ENCODE peak calls at places on chromosomes 16 and 17, in eight cellular contexts. One of them, this sample, is unnamed.

GRCh38 chr16:19169081-19169639 is 1.1 kb downstream of the SYT17 start:
- DNase-seq in CD8-positive, alpha-beta T cell: no peak
- DNase-seq in neural progenitor cell: no peak
- DNase-seq in CD8-positive, alpha-beta memory T cell: no peak
- DNase-seq in uterus: no peak
- DNase-seq in ovary: no peak
- DNase-seq in mesendoderm: no peak
- DNase-seq in astrocyte of the spinal cord: no peak
- DNase-seq in this sample: no peak

GRCh38 chr17:47733047-47733413 is at the start of gene TBX21:
- DNase-seq in CD8-positive, alpha-beta T cell: peak
- DNase-seq in neural progenitor cell: peak
- DNase-seq in CD8-positive, alpha-beta memory T cell: peak
- DNase-seq in uterus: peak
- DNase-seq in ovary: no peak
- DNase-seq in mesendoderm: peak
- DNase-seq in astrocyte of the spinal cord: no peak
- DNase-seq in this sample: peak

GRCh38 chr16:83272201-83272600 is 535.6 kb upstream of the HSBP1 start:
- DNase-seq in CD8-positive, alpha-beta T cell: no peak
- DNase-seq in neural progenitor cell: no peak
- DNase-seq in CD8-positive, alpha-beta memory T cell: no peak
- DNase-seq in uterus: no peak
- DNase-seq in ovary: no peak
- DNase-seq in mesendoderm: no peak
- DNase-seq in astrocyte of the spinal cord: no peak
- DNase-seq in this sample: no peak

GRCh38 chr17:77738666-77739531 is 219.6 kb upstream of the TNRC6C start:
- DNase-seq in CD8-positive, alpha-beta T cell: no peak
- DNase-seq in neural progenitor cell: no peak
- DNase-seq in CD8-positive, alpha-beta memory T cell: no peak
- DNase-seq in uterus: no peak
- DNase-seq in ovary: no peak
- DNase-seq in mesendoderm: no peak
- DNase-seq in astrocyte of the spinal cord: no peak
- DNase-seq in this sample: no peak

GRCh38 chr17:29243792-29244191 is 2.9 kb upstream of the CRYBA1 start:
- DNase-seq in CD8-positive, alpha-beta T cell: no peak
- DNase-seq in neural progenitor cell: peak
- DNase-seq in CD8-positive, alpha-beta memory T cell: no peak
- DNase-seq in uterus: no peak
- DNase-seq in ovary: no peak
- DNase-seq in mesendoderm: peak
- DNase-seq in astrocyte of the spinal cord: no peak
- DNase-seq in this sample: no peak

GRCh38 chr16:57591086-57591869 is 37.2 kb upstream of the ADGRG1 start:
- DNase-seq in CD8-positive, alpha-beta T cell: peak
- DNase-seq in neural progenitor cell: peak
- DNase-seq in CD8-positive, alpha-beta memory T cell: no peak
- DNase-seq in uterus: peak
- DNase-seq in ovary: peak
- DNase-seq in mesendoderm: peak
- DNase-seq in astrocyte of the spinal cord: peak
- DNase-seq in this sample: peak

GRCh38 chr17:80720624-80721577 is 176.3 kb downstream of the RPTOR start:
- DNase-seq in CD8-positive, alpha-beta T cell: peak
- DNase-seq in neural progenitor cell: no peak
- DNase-seq in CD8-positive, alpha-beta memory T cell: peak
- DNase-seq in uterus: no peak
- DNase-seq in ovary: peak
- DNase-seq in mesendoderm: peak
- DNase-seq in astrocyte of the spinal cord: peak
- DNase-seq in this sample: no peak

GRCh38 chr17:13420294-13421277 is 181.1 kb downstream of the HS3ST3A1 start:
- DNase-seq in CD8-positive, alpha-beta T cell: no peak
- DNase-seq in neural progenitor cell: no peak
- DNase-seq in CD8-positive, alpha-beta memory T cell: no peak
- DNase-seq in uterus: no peak
- DNase-seq in ovary: no peak
- DNase-seq in mesendoderm: no peak
- DNase-seq in astrocyte of the spinal cord: peak
- DNase-seq in this sample: no peak

GRCh38 chr16:73093146-73094144 is 45.5 kb upstream of the ZFHX3 start:
- DNase-seq in CD8-positive, alpha-beta T cell: no peak
- DNase-seq in neural progenitor cell: no peak
- DNase-seq in CD8-positive, alpha-beta memory T cell: no peak
- DNase-seq in uterus: no peak
- DNase-seq in ovary: no peak
- DNase-seq in mesendoderm: no peak
- DNase-seq in astrocyte of the spinal cord: peak
- DNase-seq in this sample: peak

GRCh38 chr16:58127033-58127556 is 2.1 kb downstream of the CFAP20 start:
- DNase-seq in CD8-positive, alpha-beta T cell: no peak
- DNase-seq in neural progenitor cell: peak
- DNase-seq in CD8-positive, alpha-beta memory T cell: no peak
- DNase-seq in uterus: no peak
- DNase-seq in ovary: peak
- DNase-seq in mesendoderm: peak
- DNase-seq in astrocyte of the spinal cord: peak
- DNase-seq in this sample: no peak

GRCh38 chr17:4712526-4712925 is 2.1 kb downstream of the ARRB2 start:
- DNase-seq in CD8-positive, alpha-beta T cell: no peak
- DNase-seq in neural progenitor cell: no peak
- DNase-seq in CD8-positive, alpha-beta memory T cell: no peak
- DNase-seq in uterus: no peak
- DNase-seq in ovary: no peak
- DNase-seq in mesendoderm: no peak
- DNase-seq in astrocyte of the spinal cord: no peak
- DNase-seq in this sample: peak

GRCh38 chr17:4708436-4708835 is 2.0 kb upstream of the ARRB2 start:
- DNase-seq in CD8-positive, alpha-beta T cell: peak
- DNase-seq in neural progenitor cell: peak
- DNase-seq in CD8-positive, alpha-beta memory T cell: no peak
- DNase-seq in uterus: no peak
- DNase-seq in ovary: no peak
- DNase-seq in mesendoderm: peak
- DNase-seq in astrocyte of the spinal cord: no peak
- DNase-seq in this sample: peak

GRCh38 chr17:4711671-4712111 is 1.3 kb downstream of the ARRB2 start:
- DNase-seq in CD8-positive, alpha-beta T cell: no peak
- DNase-seq in neural progenitor cell: no peak
- DNase-seq in CD8-positive, alpha-beta memory T cell: no peak
- DNase-seq in uterus: no peak
- DNase-seq in ovary: no peak
- DNase-seq in mesendoderm: no peak
- DNase-seq in astrocyte of the spinal cord: no peak
- DNase-seq in this sample: peak

GRCh38 chr17:4709794-4710692 is at the start of gene ARRB2:
- DNase-seq in CD8-positive, alpha-beta T cell: peak
- DNase-seq in neural progenitor cell: peak
- DNase-seq in CD8-positive, alpha-beta memory T cell: peak
- DNase-seq in uterus: peak
- DNase-seq in ovary: peak
- DNase-seq in mesendoderm: peak
- DNase-seq in astrocyte of the spinal cord: peak
- DNase-seq in this sample: peak

GRCh38 chr17:4710693-4711634 is 532 bp downstream of the ARRB2 start:
- DNase-seq in CD8-positive, alpha-beta T cell: peak
- DNase-seq in neural progenitor cell: no peak
- DNase-seq in CD8-positive, alpha-beta memory T cell: no peak
- DNase-seq in uterus: no peak
- DNase-seq in ovary: no peak
- DNase-seq in mesendoderm: no peak
- DNase-seq in astrocyte of the spinal cord: no peak
- DNase-seq in this sample: peak
- H3K4me3 ChIP-seq in CD8-positive, alpha-beta T cell: peak
- H3K4me3 ChIP-seq in neural progenitor cell: peak
- H3K4me3 ChIP-seq in CD8-positive, alpha-beta memory T cell: peak
- H3K4me3 ChIP-seq in uterus: peak
- H3K4me3 ChIP-seq in ovary: peak
- H3K4me3 ChIP-seq in mesendoderm: peak
- H3K4me3 ChIP-seq in astrocyte of the spinal cord: peak
- H3K4me3 ChIP-seq in this sample: peak

GRCh38 chr17:50468120-50469004 is at the start of gene CHAD:
- DNase-seq in CD8-positive, alpha-beta T cell: no peak
- DNase-seq in neural progenitor cell: peak
- DNase-seq in CD8-positive, alpha-beta memory T cell: no peak
- DNase-seq in uterus: no peak
- DNase-seq in ovary: no peak
- DNase-seq in mesendoderm: no peak
- DNase-seq in astrocyte of the spinal cord: peak
- DNase-seq in this sample: no peak
- H3K4me3 ChIP-seq in CD8-positive, alpha-beta T cell: peak
- H3K4me3 ChIP-seq in neural progenitor cell: peak
- H3K4me3 ChIP-seq in CD8-positive, alpha-beta memory T cell: no peak
- H3K4me3 ChIP-seq in uterus: peak
- H3K4me3 ChIP-seq in ovary: peak
- H3K4me3 ChIP-seq in mesendoderm: no peak
- H3K4me3 ChIP-seq in astrocyte of the spinal cord: peak
- H3K4me3 ChIP-seq in this sample: peak

DNA sequence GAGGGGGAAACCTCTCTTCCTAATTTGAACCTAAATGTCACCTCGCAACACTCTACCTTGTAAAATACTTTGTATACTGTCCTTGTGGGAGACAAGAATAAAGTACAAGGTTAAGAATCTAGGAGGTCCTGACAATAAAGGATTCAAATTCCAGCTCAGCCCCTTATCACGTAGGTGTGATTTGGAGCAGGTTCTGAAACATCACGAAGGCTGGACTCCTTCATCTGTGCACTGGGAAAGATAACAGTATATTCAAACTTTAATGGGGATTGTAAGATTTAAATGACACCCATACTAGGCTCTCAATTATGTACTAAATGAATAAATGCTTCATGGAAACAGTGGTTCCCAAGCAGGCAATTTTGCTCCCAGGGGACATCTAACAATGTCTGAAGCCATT is 2.1 kb downstream of the TXNDC11 start:
- DNase-seq in CD8-positive, alpha-beta T cell: no peak
- DNase-seq in neural progenitor cell: no peak
- DNase-seq in CD8-positive, alpha-beta memory T cell: no peak
- DNase-seq in uterus: no peak
- DNase-seq in ovary: no peak
- DNase-seq in mesendoderm: no peak
- DNase-seq in astrocyte of the spinal cord: no peak
- DNase-seq in this sample: no peak
- H3K4me3 ChIP-seq in CD8-positive, alpha-beta T cell: no peak
- H3K4me3 ChIP-seq in neural progenitor cell: no peak
- H3K4me3 ChIP-seq in CD8-positive, alpha-beta memory T cell: peak
- H3K4me3 ChIP-seq in uterus: peak
- H3K4me3 ChIP-seq in ovary: peak
- H3K4me3 ChIP-seq in mesendoderm: no peak
- H3K4me3 ChIP-seq in astrocyte of the spinal cord: peak
- H3K4me3 ChIP-seq in this sample: no peak

GRCh38 chr17:34726536-34727384 is 147.4 kb downstream of the TMEM132E start:
- DNase-seq in CD8-positive, alpha-beta T cell: no peak
- DNase-seq in neural progenitor cell: no peak
- DNase-seq in CD8-positive, alpha-beta memory T cell: no peak
- DNase-seq in uterus: no peak
- DNase-seq in ovary: no peak
- DNase-seq in mesendoderm: no peak
- DNase-seq in astrocyte of the spinal cord: no peak
- DNase-seq in this sample: no peak
- H3K4me3 ChIP-seq in CD8-positive, alpha-beta T cell: no peak
- H3K4me3 ChIP-seq in neural progenitor cell: no peak
- H3K4me3 ChIP-seq in CD8-positive, alpha-beta memory T cell: no peak
- H3K4me3 ChIP-seq in uterus: no peak
- H3K4me3 ChIP-seq in ovary: no peak
- H3K4me3 ChIP-seq in mesendoderm: no peak
- H3K4me3 ChIP-seq in astrocyte of the spinal cord: no peak
- H3K4me3 ChIP-seq in this sample: no peak